ENCODE peak calls at places on chromosomes 11 and 22, in nine cellular contexts. E is IMR-90, T is endothelial cell of umbilical vein, P is fibroblast of lung, Z is NT2/D1, F is K562, J is mammary epithelial cell, X is GM23248, W is mesenchymal stem cell. Q is an unnamed sample.
A peak's percentile ranks its signal among the peaks of the same experiment; 100 is the strongest.

GRCh38 chr11:63915961-63916836 is 765 bp downstream of the RCOR2 start:
- DNase-seq in J (no peak), X (peak; percentile 64), T (no peak), Z (peak; percentile 83), P (peak; percentile 41), E (no peak), W (peak; percentile 60), F (peak; percentile 78), Q (peak; percentile 42)

GRCh38 chr11:128054323-128054910 is 532.9 kb downstream of the ETS1 start:
- DNase-seq in F (no peak), E (peak; percentile 47), J (peak; percentile 65), T (no peak), Z (no peak), X (peak; percentile 79), P (no peak), W (no peak), Q (peak; percentile 28)

GRCh38 chr22:31210830-31211503 is 1.1 kb upstream of the LIMK2 start:
- DNase-seq in X (no peak), E (no peak), W (no peak), Z (no peak), J (no peak), F (no peak), P (no peak), T (peak; percentile 68), Q (no peak)

GRCh38 chr11:64614927-64615326 is 23.9 kb downstream of the SLC22A12 start:
- DNase-seq in E (no peak), F (no peak), X (no peak), W (no peak), Z (no peak), J (no peak), P (no peak), T (no peak), Q (no peak)

GRCh38 chr11:10322401-10322800 is 17.5 kb downstream of the ADM start:
- DNase-seq in P (no peak), Z (no peak), E (no peak), F (no peak), T (peak; percentile 46), X (peak; percentile 43), W (no peak), J (no peak), Q (peak; percentile 39)

GRCh38 chr11:73257342-73258103 is 14.6 kb upstream of the P2RY6 start:
- DNase-seq in P (peak; percentile 81), F (no peak), J (peak; percentile 84), Z (peak; percentile 39), T (peak; percentile 24), E (peak; percentile 91), W (peak; percentile 85), X (peak; percentile 97), Q (peak; percentile 92)

GRCh38 chr11:129910360-129910759 is 15.0 kb upstream of the NFRKB start:
- DNase-seq in F (no peak), Z (peak; percentile 36), W (no peak), E (no peak), J (no peak), X (no peak), T (no peak), P (no peak), Q (no peak)

GRCh38 chr22:42283288-42284229 is 13.1 kb upstream of the TCF20 start:
- DNase-seq in F (peak; percentile 23), Z (no peak), J (no peak), X (peak; percentile 58), W (peak; percentile 21), T (no peak), P (no peak), E (no peak), Q (peak; percentile 39)

GRCh38 chr22:33917744-33918406 is 2.4 kb downstream of the LARGE1 start:
- DNase-seq in E (peak; percentile 50), Z (no peak), F (no peak), J (no peak), W (peak; percentile 67), T (no peak), X (peak; percentile 40), P (peak; percentile 53), Q (peak; percentile 16)

GRCh38 chr11:67504950-67505561 is at the start of gene PITPNM1:
- DNase-seq in T (no peak), J (peak; percentile 49), F (peak; percentile 84), W (peak; percentile 68), P (peak; percentile 40), X (peak; percentile 69), E (peak; percentile 24), Z (peak; percentile 36), Q (peak; percentile 85)

GRCh38 chr11:10208045-10208674 is 85.9 kb downstream of the SBF2 start:
- DNase-seq in F (peak; percentile 40), W (peak; percentile 49), T (peak; percentile 73), X (peak; percentile 70), J (peak; percentile 44), E (peak; percentile 64), Z (peak; percentile 9), P (peak; percentile 74), Q (peak; percentile 78)

GRCh38 chr11:117613521-117613920 is 183.5 kb downstream of the DSCAML1 start:
- DNase-seq in P (no peak), E (no peak), W (no peak), F (no peak), J (no peak), Z (peak; percentile 69), T (no peak), X (no peak), Q (no peak)

GRCh38 chr11:75337195-75337654 is 14.2 kb downstream of the ARRB1 start:
- DNase-seq in Z (no peak), T (peak; percentile 66), F (no peak), X (peak; percentile 74), P (no peak), E (peak; percentile 60), W (peak; percentile 90), J (peak; percentile 48), Q (peak; percentile 62)

GRCh38 chr11:75334976-75335375 is 16.5 kb downstream of the ARRB1 start:
- DNase-seq in E (no peak), X (no peak), W (peak; percentile 71), T (no peak), Z (peak; percentile 80), F (no peak), P (no peak), J (no peak), Q (no peak)

GRCh38 chr11:75333807-75334140 is 17.7 kb downstream of the ARRB1 start:
- DNase-seq in Z (no peak), J (no peak), T (no peak), P (no peak), W (no peak), F (no peak), X (no peak), E (no peak), Q (no peak)

GRCh38 chr11:75333022-75333806 is 18.2 kb downstream of the ARRB1 start:
- DNase-seq in T (no peak), W (no peak), P (no peak), Z (no peak), J (no peak), F (no peak), E (no peak), X (no peak), Q (no peak)

GRCh38 chr11:75334402-75334891 is 17.0 kb downstream of the ARRB1 start:
- DNase-seq in W (no peak), F (peak; percentile 38), X (no peak), J (no peak), T (no peak), Z (no peak), E (no peak), P (no peak), Q (no peak)
- H3K9ac ChIP-seq in W (peak overlapping the region; percentile 41), F (peak overlapping the region; percentile 26), X (no peak overlapping the region), J (no peak overlapping the region), T (no peak overlapping the region), Z (peak overlapping the region; percentile 71), E (no peak overlapping the region), P (no peak overlapping the region), Q (no peak overlapping the region)

GRCh38 chr11:3134218-3134621 is 30.9 kb downstream of the OSBPL5 start:
- DNase-seq in Z (no peak), E (no peak), P (no peak), F (no peak), W (no peak), T (no peak), J (no peak), X (no peak), Q (no peak)

GRCh38 chr11:3133456-3134217 is 31.5 kb downstream of the OSBPL5 start:
- DNase-seq in X (no peak), W (no peak), F (no peak), Z (no peak), E (no peak), P (no peak), T (no peak), J (no peak), Q (no peak)

GRCh38 chr11:3132831-3133455 is 32.2 kb downstream of the OSBPL5 start:
- DNase-seq in P (no peak), Z (no peak), E (no peak), F (no peak), X (no peak), W (no peak), J (no peak), T (no peak), Q (no peak)

GRCh38 chr11:3135491-3136440 is 29.3 kb downstream of the OSBPL5 start:
- DNase-seq in T (no peak), W (no peak), Z (peak; percentile 70), F (no peak), X (no peak), J (no peak), E (no peak), P (no peak), Q (no peak)

GRCh38 chr11:3134651-3135490 is 30.2 kb downstream of the OSBPL5 start:
- DNase-seq in W (no peak), F (no peak), T (no peak), X (no peak), P (no peak), E (no peak), Z (no peak), J (no peak), Q (no peak)
- H3K4me1 ChIP-seq in W (peaks cover 37% of the 10 kb centered on the region), F (peaks cover 57% of the 10 kb centered on the region), T (no peaks in the 10 kb centered on the region), X (no peaks in the 10 kb centered on the region), P (peaks cover 6% of the 10 kb centered on the region), E (peaks cover 2% of the 10 kb centered on the region), Z (peaks cover 62% of the 10 kb centered on the region), J (peaks cover 13% of the 10 kb centered on the region), Q (peaks cover 3% of the 10 kb centered on the region)

DNA sequence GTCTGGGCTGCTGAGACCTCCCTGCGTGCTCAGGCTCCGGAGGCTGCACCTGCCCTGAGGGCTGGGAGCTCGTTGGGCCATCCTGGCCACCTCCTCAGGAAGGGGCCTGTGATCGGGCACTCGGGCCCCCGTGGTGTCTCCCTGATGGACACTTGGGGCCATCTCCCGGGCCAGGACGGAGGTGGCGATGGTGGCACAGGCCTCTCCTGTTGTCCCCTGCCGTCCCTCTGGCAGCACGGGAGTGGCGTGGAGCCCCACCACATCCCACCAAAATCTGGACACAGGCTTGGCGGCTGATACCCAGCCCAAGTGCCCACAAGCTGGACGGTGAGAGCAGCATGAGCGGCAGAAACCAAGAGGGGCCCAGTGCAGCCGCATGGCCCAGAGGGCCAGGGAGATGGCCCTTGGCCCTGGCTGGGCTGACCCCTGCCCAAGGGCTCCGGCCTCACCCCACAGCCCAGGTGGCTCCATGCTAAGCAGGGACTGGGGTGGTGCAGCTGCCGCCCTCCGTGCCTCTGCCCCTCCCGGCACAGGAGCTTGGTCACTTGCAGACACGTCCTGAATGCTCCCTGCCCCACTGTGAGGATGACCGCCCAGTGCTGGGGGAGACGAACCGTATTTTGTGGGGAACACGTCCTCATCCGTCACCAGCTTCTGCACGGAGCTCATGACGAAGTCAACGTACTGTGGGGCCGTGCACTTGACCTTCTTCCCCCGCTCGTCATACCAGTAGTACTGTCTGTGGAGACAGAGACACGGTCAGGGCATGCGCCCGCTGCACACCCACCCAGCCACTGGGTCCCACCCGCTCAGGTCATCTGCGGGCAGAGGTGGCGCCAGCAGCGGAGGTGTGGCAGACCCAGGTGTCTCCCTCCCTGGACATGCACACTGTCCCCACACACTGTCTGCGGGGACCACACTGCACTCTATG is 15.6 kb downstream of the MOB2 start:
- DNase-seq in X (no peak), W (no peak), E (no peak), F (no peak), P (no peak), Z (no peak), J (no peak), T (no peak), Q (no peak)
- H3K9ac ChIP-seq in X (no peak overlapping the region), W (no peak overlapping the region), E (no peak overlapping the region), F (no peak overlapping the region), P (no peak overlapping the region), Z (no peak overlapping the region), J (no peak overlapping the region), T (no peak overlapping the region), Q (no peak overlapping the region)

GRCh38 chr22:46806789-46807188 is 44.3 kb downstream of the TBC1D22A start:
- DNase-seq in W (no peak), Z (no peak), F (no peak), E (no peak), J (no peak), X (no peak), P (no peak), T (no peak), Q (no peak)
- H3K4me1 ChIP-seq in W (peaks cover 9% of the 10 kb centered on the region), Z (peaks cover 9% of the 10 kb centered on the region), F (peaks cover 11% of the 10 kb centered on the region), E (no peaks in the 10 kb centered on the region), J (no peaks in the 10 kb centered on the region), X (no peaks in the 10 kb centered on the region), P (no peaks in the 10 kb centered on the region), T (no peaks in the 10 kb centered on the region), Q (no peaks in the 10 kb centered on the region)